ENCODE peak calls at places on chromosomes 11 and 22, in eight cellular contexts. One of them, this sample, is unnamed.

GRCh38 chr22:18999416-18999815 is 63.3 kb upstream of the PRODH start:
- DNase-seq in GM13976: no peak
- DNase-seq in OCI-LY7: no peak
- DNase-seq in left ventricle myocardium inferior: no peak
- DNase-seq in A549: no peak
- DNase-seq in AG09319: no peak
- DNase-seq in pancreas: no peak
- DNase-seq in GM13977: no peak
- DNase-seq in this sample: no peak

GRCh38 chr11:69918938-69919650 is 99.9 kb upstream of the FGF3 start:
- DNase-seq in GM13976: peak
- DNase-seq in OCI-LY7: peak
- DNase-seq in left ventricle myocardium inferior: peak
- DNase-seq in A549: peak
- DNase-seq in AG09319: no peak
- DNase-seq in pancreas: peak
- DNase-seq in GM13977: peak
- DNase-seq in this sample: peak

GRCh38 chr22:32558681-32559355 is 84.2 kb downstream of the FBXO7 start:
- DNase-seq in GM13976: no peak
- DNase-seq in OCI-LY7: no peak
- DNase-seq in left ventricle myocardium inferior: peak
- DNase-seq in A549: peak
- DNase-seq in AG09319: peak
- DNase-seq in pancreas: no peak
- DNase-seq in GM13977: no peak
- DNase-seq in this sample: peak

GRCh38 chr11:29485641-29486040 is 531.2 kb downstream of the KCNA4 start:
- DNase-seq in GM13976: no peak
- DNase-seq in OCI-LY7: no peak
- DNase-seq in left ventricle myocardium inferior: no peak
- DNase-seq in A549: no peak
- DNase-seq in AG09319: no peak
- DNase-seq in pancreas: no peak
- DNase-seq in GM13977: no peak
- DNase-seq in this sample: no peak

GRCh38 chr11:65498042-65498726 is 661 bp upstream of the MALAT1 start:
- DNase-seq in GM13976: no peak
- DNase-seq in OCI-LY7: peak
- DNase-seq in left ventricle myocardium inferior: no peak
- DNase-seq in A549: no peak
- DNase-seq in AG09319: no peak
- DNase-seq in pancreas: no peak
- DNase-seq in GM13977: peak
- DNase-seq in this sample: peak

GRCh38 chr11:95512682-95513081 is 276.9 kb downstream of the FAM76B start:
- DNase-seq in GM13976: no peak
- DNase-seq in OCI-LY7: no peak
- DNase-seq in left ventricle myocardium inferior: peak
- DNase-seq in A549: peak
- DNase-seq in AG09319: peak
- DNase-seq in pancreas: no peak
- DNase-seq in GM13977: no peak
- DNase-seq in this sample: no peak

GRCh38 chr11:62926669-62927455 is 5.7 kb upstream of the CHRM1 start:
- DNase-seq in GM13976: no peak
- DNase-seq in OCI-LY7: no peak
- DNase-seq in left ventricle myocardium inferior: no peak
- DNase-seq in A549: no peak
- DNase-seq in AG09319: no peak
- DNase-seq in pancreas: no peak
- DNase-seq in GM13977: no peak
- DNase-seq in this sample: no peak

GRCh38 chr11:86888164-86888977 is 66.8 kb downstream of the FZD4 start:
- DNase-seq in GM13976: no peak
- DNase-seq in OCI-LY7: no peak
- DNase-seq in left ventricle myocardium inferior: no peak
- DNase-seq in A549: no peak
- DNase-seq in AG09319: peak
- DNase-seq in pancreas: no peak
- DNase-seq in GM13977: no peak
- DNase-seq in this sample: no peak

GRCh38 chr11:104001474-104001873 is 35.0 kb upstream of the DDI1 start:
- DNase-seq in GM13976: no peak
- DNase-seq in OCI-LY7: no peak
- DNase-seq in left ventricle myocardium inferior: no peak
- DNase-seq in A549: no peak
- DNase-seq in AG09319: no peak
- DNase-seq in pancreas: no peak
- DNase-seq in GM13977: no peak
- DNase-seq in this sample: no peak

GRCh38 chr11:116865696-116866095 is 28.3 kb upstream of the APOA1 start:
- DNase-seq in GM13976: no peak
- DNase-seq in OCI-LY7: no peak
- DNase-seq in left ventricle myocardium inferior: no peak
- DNase-seq in A549: no peak
- DNase-seq in AG09319: no peak
- DNase-seq in pancreas: no peak
- DNase-seq in GM13977: no peak
- DNase-seq in this sample: no peak

GRCh38 chr11:95991545-95991944 is 67.6 kb upstream of the MTMR2 start:
- DNase-seq in GM13976: no peak
- DNase-seq in OCI-LY7: no peak
- DNase-seq in left ventricle myocardium inferior: no peak
- DNase-seq in A549: no peak
- DNase-seq in AG09319: no peak
- DNase-seq in pancreas: no peak
- DNase-seq in GM13977: no peak
- DNase-seq in this sample: no peak

GRCh38 chr22:38141574-38141973 is 31.1 kb upstream of the BAIAP2L2 start:
- DNase-seq in GM13976: peak
- DNase-seq in OCI-LY7: no peak
- DNase-seq in left ventricle myocardium inferior: no peak
- DNase-seq in A549: no peak
- DNase-seq in AG09319: no peak
- DNase-seq in pancreas: no peak
- DNase-seq in GM13977: no peak
- DNase-seq in this sample: no peak

GRCh38 chr22:41532908-41533825 is 11.1 kb downstream of the POLR3H start:
- DNase-seq in GM13976: peak
- DNase-seq in OCI-LY7: peak
- DNase-seq in left ventricle myocardium inferior: peak
- DNase-seq in A549: peak
- DNase-seq in AG09319: no peak
- DNase-seq in pancreas: peak
- DNase-seq in GM13977: peak
- DNase-seq in this sample: peak

GRCh38 chr22:30270841-30271240 is 4.2 kb upstream of the OSM start:
- DNase-seq in GM13976: no peak
- DNase-seq in OCI-LY7: no peak
- DNase-seq in left ventricle myocardium inferior: peak
- DNase-seq in A549: no peak
- DNase-seq in AG09319: no peak
- DNase-seq in pancreas: peak
- DNase-seq in GM13977: no peak
- DNase-seq in this sample: no peak

GRCh38 chr22:19290400-19291217 is 910 bp downstream of the CLTCL1 start:
- DNase-seq in GM13976: peak
- DNase-seq in OCI-LY7: no peak
- DNase-seq in left ventricle myocardium inferior: no peak
- DNase-seq in A549: no peak
- DNase-seq in AG09319: no peak
- DNase-seq in pancreas: peak
- DNase-seq in GM13977: no peak
- DNase-seq in this sample: no peak

GRCh38 chr11:100730266-100730665 is 43.2 kb downstream of the ARHGAP42 start:
- DNase-seq in GM13976: no peak
- DNase-seq in OCI-LY7: no peak
- DNase-seq in left ventricle myocardium inferior: no peak
- DNase-seq in A549: no peak
- DNase-seq in AG09319: peak
- DNase-seq in pancreas: no peak
- DNase-seq in GM13977: no peak
- DNase-seq in this sample: no peak

GRCh38 chr22:35202376-35202775 is 54.9 kb upstream of the HMGXB4 start:
- DNase-seq in GM13976: no peak
- DNase-seq in OCI-LY7: no peak
- DNase-seq in left ventricle myocardium inferior: no peak
- DNase-seq in A549: no peak
- DNase-seq in AG09319: no peak
- DNase-seq in pancreas: no peak
- DNase-seq in GM13977: no peak
- DNase-seq in this sample: no peak

GRCh38 chr11:93827347-93827746 is 23.1 kb downstream of the VSTM5 start:
- DNase-seq in GM13976: no peak
- DNase-seq in OCI-LY7: no peak
- DNase-seq in left ventricle myocardium inferior: no peak
- DNase-seq in A549: no peak
- DNase-seq in AG09319: no peak
- DNase-seq in pancreas: no peak
- DNase-seq in GM13977: no peak
- DNase-seq in this sample: no peak

GRCh38 chr11:102831128-102831708 is 12.2 kb downstream of the MMP3 start:
- DNase-seq in GM13976: peak
- DNase-seq in OCI-LY7: no peak
- DNase-seq in left ventricle myocardium inferior: no peak
- DNase-seq in A549: no peak
- DNase-seq in AG09319: no peak
- DNase-seq in pancreas: peak
- DNase-seq in GM13977: peak
- DNase-seq in this sample: peak
- TF ChIP-seq CTCF in GM13976: peak
- TF ChIP-seq CTCF in OCI-LY7: no peak
- TF ChIP-seq CTCF in left ventricle myocardium inferior: peak
- TF ChIP-seq CTCF in A549: no peak
- TF ChIP-seq CTCF in AG09319: peak
- TF ChIP-seq CTCF in pancreas: peak
- TF ChIP-seq CTCF in GM13977: peak
- TF ChIP-seq CTCF in this sample: no peak

DNA sequence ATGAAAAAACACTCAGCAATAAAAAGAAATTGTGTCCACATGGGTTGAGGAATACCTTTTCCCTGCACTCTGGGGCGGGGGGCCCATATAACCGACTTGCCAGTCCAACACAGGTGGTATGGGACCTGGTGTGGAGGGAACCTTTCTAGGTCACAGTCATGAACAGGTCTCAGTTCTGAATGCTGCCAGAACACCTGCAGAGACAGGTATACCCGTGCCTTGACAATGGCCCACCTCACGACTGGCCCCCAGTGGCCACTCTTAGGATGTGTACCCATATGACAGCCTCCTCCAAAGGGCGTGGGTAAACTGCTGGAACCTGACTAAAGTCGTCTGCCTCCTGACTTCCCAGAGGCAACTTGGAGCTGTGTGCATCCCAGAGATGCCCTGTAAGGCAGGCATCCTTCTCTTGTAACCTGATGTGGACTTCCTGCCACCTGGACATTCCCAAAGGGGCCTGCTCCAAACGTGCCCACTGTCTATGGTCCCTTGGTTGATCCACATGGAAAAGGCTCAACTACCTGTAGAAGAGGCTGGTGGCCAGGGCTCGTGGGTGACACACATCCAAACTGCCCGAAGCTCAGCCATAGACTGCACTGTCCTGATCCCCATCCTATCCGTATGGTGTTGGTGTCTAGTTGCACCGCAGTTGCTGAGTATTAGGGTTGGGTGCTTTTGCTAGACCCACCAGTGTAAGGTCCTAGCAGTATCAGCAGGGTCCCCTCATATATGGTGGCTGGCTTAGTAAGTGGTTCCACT is 859.3 kb downstream of the BRD1 start:
- DNase-seq in GM13976: no peak
- DNase-seq in OCI-LY7: peak
- DNase-seq in left ventricle myocardium inferior: peak
- DNase-seq in A549: no peak
- DNase-seq in AG09319: no peak
- DNase-seq in pancreas: peak
- DNase-seq in GM13977: no peak
- DNase-seq in this sample: peak
- TF ChIP-seq CTCF in GM13976: no peak
- TF ChIP-seq CTCF in OCI-LY7: peak
- TF ChIP-seq CTCF in left ventricle myocardium inferior: no peak
- TF ChIP-seq CTCF in A549: peak
- TF ChIP-seq CTCF in AG09319: no peak
- TF ChIP-seq CTCF in pancreas: peak
- TF ChIP-seq CTCF in GM13977: peak
- TF ChIP-seq CTCF in this sample: peak

GRCh38 chr11:58905716-58906547 is 33.4 kb upstream of the GLYATL1 start:
- DNase-seq in GM13976: no peak
- DNase-seq in OCI-LY7: no peak
- DNase-seq in left ventricle myocardium inferior: peak
- DNase-seq in A549: peak
- DNase-seq in AG09319: peak
- DNase-seq in pancreas: no peak
- DNase-seq in GM13977: no peak
- DNase-seq in this sample: no peak
- TF ChIP-seq CTCF in GM13976: no peak
- TF ChIP-seq CTCF in OCI-LY7: no peak
- TF ChIP-seq CTCF in left ventricle myocardium inferior: peak
- TF ChIP-seq CTCF in A549: no peak
- TF ChIP-seq CTCF in AG09319: peak
- TF ChIP-seq CTCF in pancreas: peak
- TF ChIP-seq CTCF in GM13977: no peak
- TF ChIP-seq CTCF in this sample: no peak

GRCh38 chr11:31340903-31341572 is 28.5 kb downstream of the DCDC1 start:
- DNase-seq in GM13976: peak
- DNase-seq in OCI-LY7: peak
- DNase-seq in left ventricle myocardium inferior: no peak
- DNase-seq in A549: peak
- DNase-seq in AG09319: no peak
- DNase-seq in pancreas: no peak
- DNase-seq in GM13977: peak
- DNase-seq in this sample: peak
- TF ChIP-seq CTCF in GM13976: peak
- TF ChIP-seq CTCF in OCI-LY7: peak
- TF ChIP-seq CTCF in left ventricle myocardium inferior: peak
- TF ChIP-seq CTCF in A549: peak
- TF ChIP-seq CTCF in AG09319: peak
- TF ChIP-seq CTCF in pancreas: peak
- TF ChIP-seq CTCF in GM13977: peak
- TF ChIP-seq CTCF in this sample: peak

GRCh38 chr11:121870202-121871045 is 245.6 kb downstream of the BLID start:
- DNase-seq in GM13976: no peak
- DNase-seq in OCI-LY7: no peak
- DNase-seq in left ventricle myocardium inferior: no peak
- DNase-seq in A549: no peak
- DNase-seq in AG09319: no peak
- DNase-seq in pancreas: no peak
- DNase-seq in GM13977: no peak
- DNase-seq in this sample: no peak
- TF ChIP-seq CTCF in GM13976: no peak
- TF ChIP-seq CTCF in OCI-LY7: no peak
- TF ChIP-seq CTCF in left ventricle myocardium inferior: no peak
- TF ChIP-seq CTCF in A549: no peak
- TF ChIP-seq CTCF in AG09319: peak
- TF ChIP-seq CTCF in pancreas: no peak
- TF ChIP-seq CTCF in GM13977: no peak
- TF ChIP-seq CTCF in this sample: no peak

This sample was measured in activated CD8-positive, alpha-beta T cell treated with anti-CD3 and anti-CD28 coated beads for 36 hours.